ENCODE peak calls at places on chromosomes 3 and 15, in ten cellular contexts. M, B, H, U, I, T, Q, D, K and W are unnamed samples.

GRCh38 chr3:64548200-64548889 is 139.5 kb downstream of the ADAMTS9 start:
- DNase-seq in I (peak), H (no peak), K (no peak), Q (no peak), M (no peak), B (no peak), D (peak), U (no peak), T (no peak), W (no peak)

GRCh38 chr15:90638963-90639362 is 78.2 kb upstream of the BLM start:
- DNase-seq in Q (no peak), U (no peak), T (no peak), I (no peak), D (no peak), K (no peak), H (no peak), B (no peak), M (no peak), W (no peak)

GRCh38 chr15:54884312-54884711 is 312.4 kb downstream of the RSL24D1 start:
- DNase-seq in Q (no peak), B (no peak), K (no peak), T (no peak), H (no peak), I (no peak), D (no peak), U (no peak), M (no peak), W (no peak)

GRCh38 chr15:91409430-91409829 is 309.4 kb downstream of the SV2B start:
- DNase-seq in K (no peak), D (no peak), H (no peak), B (no peak), U (no peak), T (no peak), M (no peak), I (no peak), Q (no peak), W (no peak)

GRCh38 chr3:16884748-16885587 is at the start of gene PLCL2:
- DNase-seq in I (peak), Q (peak), M (peak), K (peak), H (peak), T (no peak), D (no peak), B (peak), U (peak), W (no peak)

GRCh38 chr15:101394056-101394630 is 95.4 kb downstream of the PCSK6 start:
- DNase-seq in B (no peak), H (no peak), M (no peak), D (no peak), U (no peak), I (no peak), K (no peak), Q (no peak), T (no peak), W (no peak)

GRCh38 chr3:8972614-8973013 is 9.3 kb upstream of the RAD18 start:
- DNase-seq in K (peak), I (peak), U (no peak), D (peak), H (no peak), B (no peak), M (no peak), T (no peak), Q (no peak), W (no peak)

GRCh38 chr3:128488995-128489859 is 3.8 kb downstream of the GATA2 start:
- DNase-seq in U (peak), D (no peak), K (peak), M (peak), B (no peak), Q (peak), H (no peak), I (no peak), T (no peak), W (peak)

GRCh38 chr3:9951962-9952805 is at the start of gene PRRT3:
- DNase-seq in I (peak), Q (peak), D (no peak), B (peak), H (peak), T (no peak), U (no peak), M (peak), K (peak), W (peak)

GRCh38 chr3:43876648-43877047 is 185.9 kb downstream of the ABHD5 start:
- DNase-seq in B (no peak), Q (no peak), U (no peak), I (no peak), D (no peak), H (no peak), T (no peak), K (no peak), M (no peak), W (no peak)

GRCh38 chr3:122977645-122978466 is 49.7 kb downstream of the SEMA5B start:
- DNase-seq in B (no peak), Q (no peak), K (peak), U (peak), H (no peak), D (peak), I (peak), M (no peak), T (no peak), W (peak)

GRCh38 chr3:52697622-52697946 is 8.0 kb downstream of the GLT8D1 start:
- DNase-seq in U (no peak), K (no peak), M (no peak), D (no peak), I (no peak), H (no peak), T (no peak), B (no peak), Q (peak), W (no peak)

GRCh38 chr15:74964794-74965193 is 8.2 kb upstream of the RPP25 start:
- DNase-seq in I (peak), T (peak), U (no peak), H (no peak), K (peak), B (no peak), Q (no peak), D (no peak), M (no peak), W (no peak)

GRCh38 chr3:14133876-14134275 is 9.0 kb downstream of the TMEM43 start:
- DNase-seq in K (no peak), B (no peak), M (no peak), I (no peak), Q (no peak), U (no peak), H (no peak), D (no peak), T (no peak), W (no peak)

GRCh38 chr3:17678116-17678741 is 64.2 kb downstream of the TBC1D5 start:
- DNase-seq in I (peak), U (no peak), K (peak), T (no peak), D (no peak), H (no peak), M (no peak), Q (no peak), B (no peak), W (no peak)

GRCh38 chr3:112089956-112090898 is 4.0 kb downstream of the C3orf52 start:
- DNase-seq in Q (no peak), T (no peak), D (no peak), I (no peak), B (no peak), U (peak), K (peak), M (no peak), H (peak), W (no peak)

GRCh38 chr3:1164101-1164500 is 71.3 kb downstream of the CNTN6 start:
- DNase-seq in U (no peak), B (no peak), T (no peak), D (no peak), K (no peak), Q (no peak), H (no peak), I (no peak), M (no peak), W (no peak)

GRCh38 chr3:45546223-45546622 is 48.3 kb upstream of the LIMD1 start:
- DNase-seq in D (no peak), K (no peak), U (no peak), Q (no peak), M (no peak), H (no peak), T (no peak), B (no peak), I (no peak), W (no peak)

GRCh38 chr3:190076601-190077444 is 43.9 kb downstream of the P3H2 start:
- DNase-seq in H (no peak), B (no peak), K (peak), Q (no peak), T (peak), M (no peak), D (peak), I (peak), U (peak), W (peak)

GRCh38 chr3:56593455-56594158 is 36.6 kb downstream of the CCDC66 start:
- DNase-seq in I (no peak), K (no peak), Q (no peak), D (no peak), T (no peak), M (no peak), U (no peak), H (peak), B (no peak), W (no peak)

GRCh38 chr15:45326776-45327175 is 51.6 kb downstream of the GATM start:
- DNase-seq in I (no peak), T (no peak), D (no peak), K (no peak), H (no peak), M (no peak), Q (no peak), B (no peak), U (no peak), W (no peak)

GRCh38 chr15:72319360-72319984 is 485 bp downstream of the CELF6 start:
- DNase-seq in I (peak), T (no peak), B (peak), U (no peak), Q (peak), D (no peak), H (no peak), K (peak), M (peak), W (no peak)

GRCh38 chr15:80418892-80419537 is 14.8 kb downstream of the ARNT2 start:
- DNase-seq in U (peak), B (no peak), I (peak), M (no peak), H (peak), D (peak), T (no peak), Q (no peak), K (peak), W (no peak)

GRCh38 chr3:111999924-112000835 is 1.5 kb downstream of the TAGLN3 start:
- DNase-seq in T (no peak), B (no peak), D (no peak), I (no peak), H (no peak), K (no peak), Q (no peak), M (no peak), U (no peak), W (no peak)

GRCh38 chr3:126835472-126836219 is 131.6 kb downstream of the CHCHD6 start:
- DNase-seq in I (peak), T (no peak), U (no peak), M (no peak), K (peak), D (no peak), B (no peak), H (no peak), Q (no peak), W (no peak)

GRCh38 chr3:115713247-115713646 is 89.9 kb downstream of the GAP43 start:
- DNase-seq in K (no peak), T (no peak), D (no peak), I (peak), M (no peak), Q (no peak), U (no peak), B (no peak), H (no peak), W (peak)

GRCh38 chr3:124281453-124282316 is 289.8 kb upstream of the ROPN1 start:
- DNase-seq in M (no peak), T (no peak), B (peak), U (no peak), H (peak), D (no peak), I (peak), Q (no peak), K (peak), W (peak)

GRCh38 chr3:63679181-63679580 is 26.7 kb downstream of the SNTN start:
- DNase-seq in M (no peak), I (no peak), D (no peak), H (no peak), B (no peak), T (no peak), Q (no peak), U (no peak), K (no peak), W (no peak)

GRCh38 chr3:112752092-112752512 is 94.6 kb downstream of the CD200R1L start:
- DNase-seq in B (no peak), D (no peak), K (peak), H (no peak), I (no peak), U (peak), T (no peak), M (no peak), Q (no peak), W (no peak)

GRCh38 chr3:170128259-170128976 is 53.1 kb downstream of the PHC3 start:
- DNase-seq in T (no peak), K (no peak), H (peak), Q (no peak), M (peak), U (no peak), D (no peak), I (no peak), B (no peak), W (no peak)

GRCh38 chr3:127849368-127849767 is 27.1 kb upstream of the MGLL start:
- DNase-seq in U (no peak), H (no peak), Q (no peak), B (no peak), T (no peak), K (no peak), M (no peak), I (no peak), D (no peak), W (no peak)

GRCh38 chr3:81749285-81749684 is 12.2 kb downstream of the GBE1 start:
- DNase-seq in D (no peak), I (no peak), U (no peak), Q (no peak), M (no peak), K (no peak), H (no peak), B (no peak), T (no peak), W (no peak)

GRCh38 chr3:11155341-11156025 is 1.2 kb downstream of the HRH1 start:
- DNase-seq in Q (peak), H (no peak), D (peak), K (peak), U (peak), T (peak), I (peak), M (peak), B (peak), W (peak)